ENCODE peak calls at places on chromosomes 7 and 10, in six cellular contexts. B is AG10803; D is NCI-H1417; H is stimulated activated effector memory CD8-positive, alpha-beta T cell treated with anti-CD3 and anti-CD28 coated beads, Interleukin-12 subunit alpha, Interleukin-12 subunit beta, amount 100 ng/mL, for 72 hours; V is iPS-NIHi11; L is skeletal muscle cell. N is an unnamed sample.

GRCh38 chr7:111568870-111569462 is 6.7 kb upstream of the IMMP2L start:
- DNase-seq in B (no peak), D (no peak), H (no peak), V (no peak), L (no peak), N (no peak)

GRCh38 chr10:103715430-103715829 is 139.9 kb downstream of the SH3PXD2A start:
- DNase-seq in B (peak), D (no peak), H (no peak), V (no peak), L (peak), N (no peak)

GRCh38 chr7:35728412-35729060 is 33.6 kb upstream of the HERPUD2 start:
- DNase-seq in B (no peak), D (no peak), H (no peak), V (no peak), L (no peak), N (no peak)

GRCh38 chr7:12911053-12911452 is 223.6 kb downstream of the ARL4A start:
- DNase-seq in B (no peak), D (no peak), H (no peak), V (no peak), L (no peak), N (no peak)

GRCh38 chr10:56116684-56117083 is 244.4 kb downstream of the ZWINT start:
- DNase-seq in B (no peak), D (peak), H (no peak), V (peak), L (no peak), N (no peak)

GRCh38 chr10:75709245-75709644 is 277.8 kb downstream of the LRMDA start:
- DNase-seq in B (no peak), D (no peak), H (no peak), V (no peak), L (no peak), N (no peak)

GRCh38 chr10:113853577-113854018 is 284 bp downstream of the DCLRE1A start:
- DNase-seq in B (no peak), D (no peak), H (no peak), V (no peak), L (no peak), N (no peak)

GRCh38 chr10:122181055-122181732 is 89.9 kb upstream of the BTBD16 start:
- DNase-seq in B (peak), D (peak), H (no peak), V (no peak), L (peak), N (no peak)

GRCh38 chr7:131480384-131481315 is 75.8 kb downstream of the PODXL start:
- DNase-seq in B (peak), D (no peak), H (no peak), V (no peak), L (no peak), N (no peak)

GRCh38 chr10:33252794-33253203 is 81.7 kb downstream of the NRP1 start:
- DNase-seq in B (peak), D (no peak), H (no peak), V (no peak), L (peak), N (no peak)

GRCh38 chr10:132876967-132877366 is 65.4 kb downstream of the CFAP46 start:
- DNase-seq in B (no peak), D (no peak), H (no peak), V (no peak), L (no peak), N (peak)

GRCh38 chr7:133815677-133816210 is 311.4 kb upstream of the LRGUK start:
- DNase-seq in B (peak), D (no peak), H (no peak), V (no peak), L (peak), N (no peak)

GRCh38 chr10:116226053-116226452 is 47.0 kb downstream of the GFRA1 start:
- DNase-seq in B (no peak), D (no peak), H (no peak), V (no peak), L (no peak), N (no peak)

GRCh38 chr7:67900456-67900855 is 903.8 kb downstream of the TYW1 start:
- DNase-seq in B (no peak), D (no peak), H (no peak), V (no peak), L (no peak), N (no peak)

GRCh38 chr10:121302541-121303180 is 295.6 kb downstream of the FGFR2 start:
- DNase-seq in B (no peak), D (no peak), H (no peak), V (no peak), L (no peak), N (no peak)

GRCh38 chr10:46560952-46561351 is 4.5 kb upstream of the GPRIN2 start:
- DNase-seq in B (no peak), D (no peak), H (no peak), V (no peak), L (no peak), N (no peak)

GRCh38 chr10:119025776-119026175 is 3.7 kb upstream of the NANOS1 start:
- DNase-seq in B (no peak), D (peak), H (no peak), V (no peak), L (no peak), N (peak)

GRCh38 chr7:34756025-34756437 is 98.0 kb downstream of the NPSR1 start:
- DNase-seq in B (peak), D (peak), H (no peak), V (peak), L (no peak), N (no peak)

GRCh38 chr10:71835671-71836593 is 15.1 kb downstream of the PSAP start:
- DNase-seq in B (peak), D (peak), H (no peak), V (no peak), L (peak), N (no peak)

GRCh38 chr10:727162-727790 is 37.8 kb upstream of the DIP2C start:
- DNase-seq in B (no peak), D (no peak), H (no peak), V (no peak), L (no peak), N (no peak)

N was measured in activated CD8-positive, alpha-beta memory T cell treated with anti-CD3 and anti-CD28 coated beads, Interleukin-2, amount 50 U/mL, for 48 hours.